ENCODE peak calls at places on chromosomes 7 and 10, in five cellular contexts. H is NB4, K is GM20000, C is fibroblast of villous mesenchyme, G is fibroblast of pulmonary artery. R is an unnamed sample.

GRCh38 chr7:2158331-2159175 is 74.2 kb downstream of the MAD1L1 start:
- DNase-seq in G (no peak), C (no peak), K (no peak), H (no peak), R (no peak)

GRCh38 chr7:100034871-100035510 is 14.6 kb upstream of the ZSCAN21 start:
- DNase-seq in C (peak; percentile 92), H (no peak), K (no peak), G (peak; percentile 27), R (no peak)

GRCh38 chr10:127462643-127463295 is 86.3 kb upstream of the NPS start:
- DNase-seq in G (no peak), H (no peak), K (no peak), C (no peak), R (no peak)

GRCh38 chr7:135822396-135822795 is 73.8 kb upstream of the FAM180A start:
- DNase-seq in G (no peak), H (no peak), C (no peak), K (no peak), R (no peak)

GRCh38 chr7:147483634-147484292 is 1106.8 kb upstream of the C7orf33 start:
- DNase-seq in C (no peak), K (no peak), G (peak; percentile 5), H (no peak), R (no peak)

GRCh38 chr7:77714195-77714594 is 17.9 kb downstream of the RSBN1L start:
- DNase-seq in H (no peak), K (no peak), C (peak; percentile 86), G (no peak), R (no peak)

GRCh38 chr10:55629792-55630490 is 731.1 kb downstream of the ZWINT start:
- DNase-seq in C (peak; percentile 2), K (no peak), H (no peak), G (peak; percentile 53), R (peak; percentile 23)

GRCh38 chr7:44979481-44980392 is 922 bp upstream of the MYO1G start:
- DNase-seq in H (peak; percentile 59), G (no peak), K (peak; percentile 17), C (peak; percentile 39), R (no peak)

GRCh38 chr7:44320794-44321371 is 4.5 kb downstream of the CAMK2B start:
- DNase-seq in G (no peak), K (no peak), C (no peak), H (no peak), R (no peak)

GRCh38 chr10:122828716-122829255 is 16.9 kb downstream of the CUZD1 start:
- DNase-seq in C (no peak), G (no peak), K (no peak), H (no peak), R (no peak)

GRCh38 chr7:150739045-150739432 is 1.8 kb downstream of the GIMAP5 start:
- DNase-seq in K (no peak), G (no peak), C (no peak), H (peak; percentile 20), R (no peak)
- TF ChIP-seq CTCF in K (no peak), G (no peak), C (no peak), H (peak; percentile 12), R (peak; percentile 23)

GRCh38 chr7:131222171-131222570 is 105.5 kb upstream of the MKLN1 start:
- DNase-seq in H (no peak), G (no peak), C (no peak), K (no peak), R (no peak)
- TF ChIP-seq CTCF in H (no peak), G (no peak), C (no peak), K (no peak), R (no peak)

GRCh38 chr10:25682203-25682950 is 251.7 kb upstream of the MYO3A start:
- DNase-seq in K (no peak), G (peak; percentile 88), H (no peak), C (peak; percentile 63), R (no peak)
- TF ChIP-seq CTCF in K (no peak), G (peak; percentile 98), H (no peak), C (peak; percentile 82), R (no peak)

DNA sequence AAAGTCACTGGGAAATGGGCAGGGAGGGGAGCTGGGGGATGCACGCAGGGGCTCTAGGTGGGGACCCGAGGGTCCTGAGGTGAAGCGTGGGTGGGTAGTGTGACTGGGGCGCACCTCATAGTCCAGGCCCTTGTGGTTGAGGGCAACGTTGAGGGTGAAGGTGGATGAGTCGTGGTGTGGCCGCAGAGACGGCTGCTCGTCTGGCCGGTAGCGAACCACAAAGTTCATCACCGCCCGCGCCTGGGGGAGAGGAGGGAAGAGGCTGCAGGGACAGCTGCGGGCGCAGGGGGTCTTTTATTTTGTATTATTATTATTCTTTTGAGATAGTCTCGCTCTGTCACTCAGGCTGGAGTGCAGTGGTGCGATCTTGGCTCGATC is 5.8 kb upstream of the MOGAT3 start:
- DNase-seq in C (no peak), G (no peak), H (peak; percentile 42), K (no peak), R (no peak)
- TF ChIP-seq CTCF in C (no peak), G (no peak), H (no peak), K (no peak), R (no peak)

DNA sequence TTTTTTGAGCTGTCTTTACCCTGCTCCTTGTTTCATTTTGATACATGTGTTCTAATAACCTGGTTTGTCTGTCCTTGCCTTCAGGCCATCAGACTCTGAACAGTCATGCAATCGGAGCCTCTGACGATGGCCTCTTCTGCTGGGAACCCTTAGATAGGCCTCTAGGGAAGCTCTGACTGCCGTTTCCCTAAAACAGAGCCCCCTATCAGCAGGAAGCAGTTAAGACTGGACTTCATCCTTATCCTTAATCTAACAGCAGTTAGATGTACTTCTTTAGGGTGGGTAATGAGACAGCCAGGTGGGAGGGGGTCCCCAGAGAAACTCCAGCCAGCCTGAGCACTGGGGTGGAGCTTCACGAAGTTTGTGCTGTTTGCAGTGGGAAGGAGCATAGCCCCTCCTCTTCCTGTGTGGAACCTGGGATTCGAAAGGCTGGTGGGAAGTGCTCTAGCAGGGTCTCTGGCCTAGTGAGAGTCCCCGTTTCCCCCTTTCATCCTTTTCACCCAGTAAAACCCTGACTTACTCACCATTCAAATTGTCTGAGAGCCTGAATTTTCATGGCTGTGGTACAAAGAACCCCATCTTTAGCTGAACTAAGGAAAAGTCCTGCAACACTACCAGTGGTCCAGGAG is 28.4 kb upstream of the SORCS3 start:
- DNase-seq in H (peak; percentile 9), C (no peak), G (no peak), K (no peak), R (no peak)
- TF ChIP-seq CTCF in H (no peak), C (no peak), G (no peak), K (no peak), R (no peak)

GRCh38 chr10:93977442-93977841 is 16.3 kb upstream of the PLCE1 start:
- DNase-seq in G (no peak), C (no peak), H (no peak), K (no peak), R (no peak)
- TF ChIP-seq CTCF in G (no peak), C (no peak), H (no peak), K (no peak), R (no peak)

DNA sequence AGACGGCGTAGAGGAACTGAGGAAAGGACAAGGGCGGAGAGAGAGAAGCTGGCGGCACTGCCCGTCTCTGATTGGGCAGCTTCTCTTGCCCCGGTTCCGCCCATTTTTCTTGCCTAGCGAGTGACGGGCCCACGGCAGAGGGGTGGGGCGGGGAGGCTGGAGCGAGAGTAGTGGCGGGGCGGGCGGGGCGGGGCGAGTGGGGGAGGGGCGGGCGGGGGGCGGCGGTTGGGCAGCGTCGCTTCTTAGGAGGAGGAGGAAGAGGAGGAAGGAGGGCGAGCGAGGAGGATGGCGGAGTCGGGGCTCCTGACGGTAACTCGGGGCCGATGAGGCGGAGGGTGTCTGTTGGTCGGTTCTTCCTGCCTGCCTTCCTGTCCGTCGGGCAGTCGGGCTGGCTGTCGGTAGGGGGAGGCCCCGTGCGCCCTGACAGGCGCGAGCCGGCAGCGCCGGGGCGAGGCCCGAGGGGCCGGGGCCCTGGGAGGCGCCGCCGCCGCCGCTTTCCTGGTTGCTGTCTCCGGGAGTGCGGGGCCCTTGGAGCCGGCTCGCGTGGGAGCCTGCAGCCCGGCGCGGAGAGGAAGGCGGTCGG is at the start of gene SHOC2:
- DNase-seq in K (no peak), G (no peak), H (no peak), C (no peak), R (peak; percentile 93)
- TF ChIP-seq CTCF in K (peak; percentile 7), G (no peak), H (peak; percentile 8), C (peak; percentile 20), R (peak; percentile 39)

DNA sequence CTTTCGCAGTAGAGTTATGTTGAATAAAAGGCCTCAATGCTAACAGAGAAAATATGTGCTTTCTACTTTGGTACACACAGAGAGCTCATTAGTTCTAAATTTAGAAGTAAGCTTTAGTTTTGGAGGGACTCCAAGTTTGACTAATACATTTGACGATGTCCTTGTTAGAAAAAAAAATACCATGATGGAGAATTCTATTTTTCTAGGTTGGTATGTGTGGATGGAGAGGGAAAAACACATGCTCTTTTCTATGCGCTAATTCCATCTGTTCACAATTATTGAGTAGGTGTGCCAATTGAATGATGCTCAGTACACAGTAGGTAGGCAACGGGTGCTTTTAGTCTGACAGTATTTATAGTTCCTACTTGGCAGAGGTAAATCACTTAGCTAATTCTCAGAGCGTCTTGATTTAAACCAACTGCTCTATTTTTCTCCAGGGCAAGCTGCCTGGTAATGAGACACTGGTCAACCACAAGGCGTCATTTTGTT is 327.2 kb upstream of the AKR1E2 start:
- DNase-seq in G (peak; percentile 88), K (no peak), C (peak; percentile 87), H (no peak), R (no peak)
- TF ChIP-seq CTCF in G (no peak), K (no peak), C (no peak), H (no peak), R (no peak)

DNA sequence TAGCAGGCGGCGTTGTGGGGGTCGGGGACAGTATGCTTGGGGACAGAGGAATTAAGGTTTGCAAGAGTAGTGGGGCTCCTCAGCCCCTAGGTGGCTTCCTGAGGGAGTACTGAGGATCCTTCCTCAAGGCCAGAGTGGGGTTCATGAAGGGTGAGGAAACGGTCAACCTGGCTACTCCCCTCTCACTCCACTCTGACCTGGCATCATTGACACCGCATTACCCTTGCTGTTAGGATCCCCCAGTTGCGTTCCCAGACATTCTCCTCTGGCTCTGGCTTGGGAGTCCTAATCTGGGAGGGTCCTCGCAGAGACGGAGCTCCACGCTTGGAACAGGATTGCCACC is 496 bp downstream of the EPHB6 start:
- DNase-seq in G (no peak), K (no peak), H (peak; percentile 56), C (peak; percentile 10), R (no peak)
- TF ChIP-seq CTCF in G (no peak), K (no peak), H (no peak), C (peak; percentile 22), R (no peak)

GRCh38 chr7:93231264-93231663 is 902 bp upstream of the VPS50 start:
- DNase-seq in C (no peak), K (no peak), H (peak; percentile 55), G (peak; percentile 1), R (no peak)

GRCh38 chr7:93232673-93233018 is 480 bp downstream of the VPS50 start:
- DNase-seq in H (peak; percentile 41), C (no peak), G (peak; percentile 2), K (no peak), R (no peak)

GRCh38 chr7:93228302-93228701 is 2.0 kb upstream of the HEPACAM2 start:
- DNase-seq in H (peak; percentile 75), K (peak; percentile 36), C (peak; percentile 75), G (peak; percentile 81), R (peak; percentile 41)

GRCh38 chr7:93226310-93226709 is at the start of gene HEPACAM2:
- DNase-seq in H (no peak), K (no peak), G (no peak), C (no peak), R (no peak)

GRCh38 chr7:93231799-93232672 is at the start of gene VPS50:
- DNase-seq in H (peak; percentile 97), C (peak; percentile 96), G (peak; percentile 97), K (peak; percentile 88), R (peak; percentile 91)
- TF ChIP-seq CTCF in H (no peak), C (no peak), G (no peak), K (no peak), R (no peak)

R was measured in GM10248.